ENCODE peak calls at places on chromosomes 13 and 19, in seven cellular contexts. Y is breast epithelium, H is transverse colon, R is GM12892, C is prostate gland, T is HCT116, E is SK-N-SH. A is an unnamed sample.

GRCh38 chr13:64158910-64159309 is 2743.3 kb upstream of the PCDH20 start:
- DNase-seq in Y (no peak), H (no peak), R (no peak), C (no peak), T (no peak), E (peak; percentile 5), A (no peak)

GRCh38 chr13:108227651-108228272 is 9.6 kb downstream of the ABHD13 start:
- DNase-seq in Y (no peak), H (no peak), R (no peak), C (no peak), T (peak; percentile 19), E (peak; percentile 22), A (no peak)

GRCh38 chr13:41291246-41291645 is 19.8 kb upstream of the NAA16 start:
- DNase-seq in Y (no peak), H (no peak), R (no peak), C (no peak), T (no peak), E (no peak), A (no peak)

GRCh38 chr19:46620716-46621115 is 4.2 kb downstream of the PTGIR start:
- DNase-seq in Y (no peak), H (no peak), R (no peak), C (no peak), T (no peak), E (peak; percentile 82), A (no peak)

GRCh38 chr19:43395561-43395960 is 19.1 kb upstream of the TEX101 start:
- DNase-seq in Y (no peak), H (peak; percentile 38), R (no peak), C (no peak), T (no peak), E (no peak), A (no peak)

GRCh38 chr19:53553865-53554791 is 16.2 kb downstream of the ZNF331 start:
- DNase-seq in Y (peak; percentile 77), H (peak; percentile 88), R (peak; percentile 58), C (peak; percentile 74), T (no peak), E (peak; percentile 89), A (peak; percentile 94)

GRCh38 chr13:43965446-43965845 is 85.7 kb downstream of the LACC1 start:
- DNase-seq in Y (no peak), H (no peak), R (no peak), C (no peak), T (no peak), E (no peak), A (no peak)

GRCh38 chr13:78603240-78603947 is at the start of gene POU4F1:
- DNase-seq in Y (no peak), H (peak; percentile 69), R (peak; percentile 65), C (no peak), T (no peak), E (peak; percentile 90), A (peak; percentile 85)

GRCh38 chr13:48776396-48776795 is 122.7 kb downstream of the CYSLTR2 start:
- DNase-seq in Y (no peak), H (no peak), R (no peak), C (no peak), T (no peak), E (no peak), A (no peak)

GRCh38 chr13:102799544-102800144 is 725 bp downstream of the BIVM start:
- DNase-seq in Y (no peak), H (peak; percentile 26), R (peak; percentile 23), C (peak; percentile 8), T (no peak), E (peak; percentile 75), A (peak; percentile 84)

GRCh38 chr19:38721977-38722773 is 22.1 kb downstream of the CAPN12 start:
- DNase-seq in Y (no peak), H (no peak), R (no peak), C (no peak), T (no peak), E (no peak), A (no peak)

GRCh38 chr19:16957151-16957662 is 68.4 kb downstream of the F2RL3 start:
- DNase-seq in Y (peak; percentile 28), H (no peak), R (no peak), C (peak; percentile 72), T (no peak), E (no peak), A (no peak)

GRCh38 chr19:28823338-28823961 is 389.5 kb downstream of the UQCRFS1 start:
- DNase-seq in Y (no peak), H (no peak), R (no peak), C (no peak), T (no peak), E (no peak), A (no peak)

GRCh38 chr13:21338156-21338555 is 120.9 kb downstream of the ZDHHC20 start:
- DNase-seq in Y (no peak), H (no peak), R (no peak), C (no peak), T (no peak), E (no peak), A (no peak)

GRCh38 chr13:98783856-98784478 is 31.5 kb upstream of the SLC15A1 start:
- DNase-seq in Y (no peak), H (no peak), R (no peak), C (no peak), T (no peak), E (no peak), A (no peak)

GRCh38 chr19:35592226-35592625 is 6.3 kb downstream of the PMIS2 start:
- DNase-seq in Y (no peak), H (no peak), R (no peak), C (peak; percentile 11), T (peak; percentile 53), E (peak; percentile 41), A (no peak)

GRCh38 chr13:48551329-48551728 is 18.4 kb upstream of the RCBTB2 start:
- DNase-seq in Y (no peak), H (no peak), R (no peak), C (no peak), T (no peak), E (no peak), A (no peak)

GRCh38 chr13:65292488-65292901 is 1937.6 kb downstream of the PCDH9 start:
- DNase-seq in Y (no peak), H (no peak), R (no peak), C (no peak), T (no peak), E (peak; percentile 46), A (no peak)

GRCh38 chr19:10503002-10503789 is at the start of gene KEAP1:
- DNase-seq in Y (no peak), H (peak; percentile 67), R (no peak), C (no peak), T (no peak), E (peak; percentile 84), A (no peak)

GRCh38 chr13:51070005-51070649 is 40.9 kb downstream of the C13orf42 start:
- DNase-seq in Y (peak; percentile 81), H (peak; percentile 84), R (peak; percentile 32), C (peak; percentile 82), T (peak; percentile 62), E (peak; percentile 74), A (peak; percentile 94)

GRCh38 chr13:42821437-42821836 is 40.1 kb downstream of the FAM216B start:
- DNase-seq in Y (no peak), H (no peak), R (no peak), C (no peak), T (no peak), E (no peak), A (no peak)

DNA sequence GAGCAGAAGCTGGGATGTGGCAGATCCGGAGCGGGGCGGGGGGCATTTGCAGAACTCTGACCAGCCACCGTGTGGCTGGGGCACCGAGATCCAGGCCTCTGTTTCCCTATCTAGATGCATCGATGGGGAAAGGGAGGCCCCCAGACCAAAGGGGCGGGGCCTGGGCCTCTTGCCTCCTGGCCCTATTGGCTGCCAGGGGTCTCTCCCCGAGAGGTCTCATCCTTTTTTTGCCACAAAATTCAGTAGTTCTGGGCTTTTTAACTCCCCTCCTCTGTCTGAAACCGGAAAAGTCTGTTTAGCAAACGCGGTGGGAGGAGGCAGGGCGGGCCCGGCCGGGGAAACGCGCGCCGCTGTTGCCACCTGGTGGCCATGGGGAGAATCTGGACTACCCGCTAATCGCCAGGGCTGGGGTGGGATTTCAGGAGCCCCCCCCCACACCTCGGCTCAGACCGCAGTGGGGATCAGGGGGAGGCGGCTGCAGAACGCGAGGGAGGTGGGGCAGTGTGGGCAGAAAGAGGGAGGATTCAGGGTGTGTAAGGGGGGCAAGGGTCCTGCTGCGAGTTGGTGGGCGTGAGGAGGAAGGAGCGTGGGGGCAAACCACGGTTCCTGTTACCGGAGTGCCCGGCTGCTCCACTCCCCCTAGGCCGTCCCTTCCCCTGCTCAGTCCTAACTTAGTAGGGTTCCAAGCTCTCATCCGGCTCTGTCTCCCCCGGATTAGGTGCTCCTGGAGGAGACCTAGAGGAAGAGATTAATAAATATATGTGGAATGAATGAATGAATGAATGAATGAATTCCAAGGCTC is 28.3 kb downstream of the IL12RB1 start:
- DNase-seq in Y (peak; percentile 83), H (peak; percentile 81), R (peak; percentile 86), C (peak; percentile 70), T (peak; percentile 26), E (peak; percentile 94), A (peak; percentile 95)
- TF ChIP-seq POLR2AphosphoS5 in Y (no peak), H (no peak), R (no peak), C (peak; percentile 90), T (no peak), E (peak; percentile 18), A (peak; percentile 77)

GRCh38 chr19:1768248-1768647 is 14.9 kb downstream of the ONECUT3 start:
- DNase-seq in Y (no peak), H (peak; percentile 20), R (no peak), C (no peak), T (no peak), E (peak; percentile 58), A (no peak)
- TF ChIP-seq POLR2AphosphoS5 in Y (no peak), H (no peak), R (no peak), C (no peak), T (no peak), E (no peak), A (no peak)

GRCh38 chr19:797528-798414 is 519 bp downstream of the PTBP1 start:
- DNase-seq in Y (peak; percentile 87), H (peak; percentile 93), R (peak; percentile 99), C (peak; percentile 81), T (peak; percentile 59), E (peak; percentile 98), A (peak; percentile 96)
- TF ChIP-seq POLR2AphosphoS5 in Y (peak; percentile 35), H (peak; percentile 49), R (peak; percentile 20), C (no peak), T (no peak), E (no peak), A (no peak)

GRCh38 chr13:99985243-99985874 is 3.8 kb downstream of the ZIC2 start:
- DNase-seq in Y (no peak), H (no peak), R (no peak), C (no peak), T (no peak), E (no peak), A (no peak)
- TF ChIP-seq POLR2AphosphoS5 in Y (no peak), H (no peak), R (no peak), C (no peak), T (no peak), E (no peak), A (no peak)

GRCh38 chr19:55651236-55651635 is 3.2 kb downstream of the CCDC106 start:
- DNase-seq in Y (no peak), H (no peak), R (no peak), C (no peak), T (no peak), E (no peak), A (peak; percentile 82)
- TF ChIP-seq POLR2AphosphoS5 in Y (no peak), H (no peak), R (no peak), C (no peak), T (no peak), E (no peak), A (no peak)